ENCODE peak calls at places on chromosomes 7 and 10, in nine cellular contexts. One of them, this sample, is unnamed.
A peak's percentile ranks its signal among the peaks of the same experiment; 100 is the strongest.

GRCh38 chr7:23298885-23299769 is at the start of gene MALSU1:
- DNase-seq in kidney glomerular epithelial cell: peak; percentile 95
- DNase-seq in colonic mucosa: peak; percentile 97
- DNase-seq in posterior cingulate gyrus: peak; percentile 98
- DNase-seq in T-helper 2 cell: peak; percentile 97
- DNase-seq in HEK293T: peak; percentile 95
- DNase-seq in kidney tubule cell: peak; percentile 97
- DNase-seq in ovary: peak; percentile 96
- DNase-seq in caudate nucleus: peak; percentile 92
- DNase-seq in this sample: peak; percentile 97

GRCh38 chr7:28125381-28126046 is 55.1 kb downstream of the JAZF1 start:
- DNase-seq in posterior cingulate gyrus: no peak
- DNase-seq in HEK293T: no peak
- DNase-seq in caudate nucleus: no peak
- DNase-seq in colonic mucosa: no peak
- DNase-seq in T-helper 2 cell: no peak
- DNase-seq in kidney glomerular epithelial cell: no peak
- DNase-seq in kidney tubule cell: peak; percentile 17
- DNase-seq in ovary: peak; percentile 28
- DNase-seq in this sample: no peak

GRCh38 chr7:83148776-83149175 is 13.9 kb downstream of the PCLO start:
- DNase-seq in T-helper 2 cell: no peak
- DNase-seq in kidney tubule cell: peak; percentile 57
- DNase-seq in posterior cingulate gyrus: no peak
- DNase-seq in kidney glomerular epithelial cell: peak; percentile 43
- DNase-seq in colonic mucosa: no peak
- DNase-seq in HEK293T: no peak
- DNase-seq in ovary: no peak
- DNase-seq in caudate nucleus: no peak
- DNase-seq in this sample: no peak

GRCh38 chr7:32506266-32507054 is 11.2 kb downstream of the AVL9 start:
- DNase-seq in T-helper 2 cell: peak; percentile 20
- DNase-seq in ovary: no peak
- DNase-seq in caudate nucleus: no peak
- DNase-seq in HEK293T: no peak
- DNase-seq in kidney glomerular epithelial cell: peak; percentile 60
- DNase-seq in kidney tubule cell: peak; percentile 86
- DNase-seq in colonic mucosa: no peak
- DNase-seq in posterior cingulate gyrus: no peak
- DNase-seq in this sample: no peak

GRCh38 chr7:74612015-74612829 is 45.3 kb upstream of the GTF2I start:
- DNase-seq in posterior cingulate gyrus: peak; percentile 18
- DNase-seq in ovary: no peak
- DNase-seq in kidney tubule cell: peak; percentile 87
- DNase-seq in T-helper 2 cell: no peak
- DNase-seq in kidney glomerular epithelial cell: peak; percentile 50
- DNase-seq in colonic mucosa: no peak
- DNase-seq in HEK293T: no peak
- DNase-seq in caudate nucleus: no peak
- DNase-seq in this sample: no peak

GRCh38 chr10:30784521-30784895 is 155.0 kb upstream of the LYZL2 start:
- DNase-seq in HEK293T: no peak
- DNase-seq in ovary: no peak
- DNase-seq in caudate nucleus: no peak
- DNase-seq in T-helper 2 cell: peak; percentile 44
- DNase-seq in colonic mucosa: no peak
- DNase-seq in kidney glomerular epithelial cell: no peak
- DNase-seq in kidney tubule cell: no peak
- DNase-seq in posterior cingulate gyrus: no peak
- DNase-seq in this sample: no peak

GRCh38 chr10:48935141-48935540 is 4.5 kb downstream of the LRRC18 start:
- DNase-seq in kidney glomerular epithelial cell: no peak
- DNase-seq in ovary: no peak
- DNase-seq in HEK293T: no peak
- DNase-seq in kidney tubule cell: no peak
- DNase-seq in T-helper 2 cell: no peak
- DNase-seq in posterior cingulate gyrus: no peak
- DNase-seq in colonic mucosa: no peak
- DNase-seq in caudate nucleus: no peak
- DNase-seq in this sample: no peak

GRCh38 chr10:29381230-29381563 is 92.3 kb downstream of the LYZL1 start:
- DNase-seq in kidney glomerular epithelial cell: peak; percentile 40
- DNase-seq in caudate nucleus: no peak
- DNase-seq in posterior cingulate gyrus: no peak
- DNase-seq in HEK293T: no peak
- DNase-seq in T-helper 2 cell: no peak
- DNase-seq in ovary: no peak
- DNase-seq in kidney tubule cell: peak; percentile 31
- DNase-seq in colonic mucosa: no peak
- DNase-seq in this sample: no peak

GRCh38 chr7:417625-417889 is 102.1 kb downstream of the PDGFA start:
- DNase-seq in ovary: no peak
- DNase-seq in HEK293T: no peak
- DNase-seq in posterior cingulate gyrus: no peak
- DNase-seq in kidney tubule cell: no peak
- DNase-seq in caudate nucleus: no peak
- DNase-seq in T-helper 2 cell: no peak
- DNase-seq in colonic mucosa: no peak
- DNase-seq in kidney glomerular epithelial cell: no peak
- DNase-seq in this sample: peak; percentile 30

GRCh38 chr7:130356121-130356759 is 11.6 kb downstream of the CPA5 start:
- DNase-seq in posterior cingulate gyrus: no peak
- DNase-seq in kidney tubule cell: peak; percentile 99
- DNase-seq in T-helper 2 cell: no peak
- DNase-seq in colonic mucosa: no peak
- DNase-seq in ovary: peak; percentile 53
- DNase-seq in kidney glomerular epithelial cell: peak; percentile 98
- DNase-seq in HEK293T: no peak
- DNase-seq in caudate nucleus: no peak
- DNase-seq in this sample: peak; percentile 60

GRCh38 chr10:71273506-71273905 is 45.6 kb upstream of the SLC29A3 start:
- DNase-seq in colonic mucosa: no peak
- DNase-seq in posterior cingulate gyrus: no peak
- DNase-seq in ovary: no peak
- DNase-seq in HEK293T: no peak
- DNase-seq in caudate nucleus: no peak
- DNase-seq in kidney glomerular epithelial cell: no peak
- DNase-seq in kidney tubule cell: no peak
- DNase-seq in T-helper 2 cell: no peak
- DNase-seq in this sample: peak; percentile 42

GRCh38 chr7:77254429-77254828 is 54.8 kb upstream of the FGL2 start:
- DNase-seq in kidney tubule cell: no peak
- DNase-seq in ovary: no peak
- DNase-seq in T-helper 2 cell: no peak
- DNase-seq in kidney glomerular epithelial cell: no peak
- DNase-seq in HEK293T: no peak
- DNase-seq in colonic mucosa: no peak
- DNase-seq in caudate nucleus: no peak
- DNase-seq in posterior cingulate gyrus: no peak
- DNase-seq in this sample: no peak

GRCh38 chr10:66860376-66860945 is 65.4 kb upstream of the LRRTM3 start:
- DNase-seq in kidney glomerular epithelial cell: no peak
- DNase-seq in HEK293T: no peak
- DNase-seq in caudate nucleus: no peak
- DNase-seq in kidney tubule cell: no peak
- DNase-seq in T-helper 2 cell: no peak
- DNase-seq in ovary: no peak
- DNase-seq in posterior cingulate gyrus: no peak
- DNase-seq in colonic mucosa: no peak
- DNase-seq in this sample: no peak

GRCh38 chr7:151199196-151199874 is 11.0 kb downstream of the H2BK1 start:
- DNase-seq in kidney tubule cell: no peak
- DNase-seq in T-helper 2 cell: no peak
- DNase-seq in ovary: peak; percentile 42
- DNase-seq in colonic mucosa: no peak
- DNase-seq in HEK293T: no peak
- DNase-seq in kidney glomerular epithelial cell: no peak
- DNase-seq in posterior cingulate gyrus: peak; percentile 18
- DNase-seq in caudate nucleus: no peak
- DNase-seq in this sample: no peak

GRCh38 chr7:43570688-43571365 is 12.1 kb upstream of the STK17A start:
- DNase-seq in posterior cingulate gyrus: no peak
- DNase-seq in kidney tubule cell: peak; percentile 45
- DNase-seq in ovary: no peak
- DNase-seq in HEK293T: no peak
- DNase-seq in colonic mucosa: no peak
- DNase-seq in kidney glomerular epithelial cell: no peak
- DNase-seq in caudate nucleus: no peak
- DNase-seq in T-helper 2 cell: no peak
- DNase-seq in this sample: no peak

GRCh38 chr10:69506487-69506833 is 55.2 kb downstream of the TSPAN15 start:
- DNase-seq in caudate nucleus: no peak
- DNase-seq in kidney glomerular epithelial cell: no peak
- DNase-seq in ovary: no peak
- DNase-seq in colonic mucosa: no peak
- DNase-seq in HEK293T: no peak
- DNase-seq in posterior cingulate gyrus: no peak
- DNase-seq in T-helper 2 cell: no peak
- DNase-seq in kidney tubule cell: no peak
- DNase-seq in this sample: no peak

GRCh38 chr10:90862908-90863514 is 5.2 kb upstream of the HTR7 start:
- DNase-seq in posterior cingulate gyrus: no peak
- DNase-seq in ovary: no peak
- DNase-seq in HEK293T: peak; percentile 38
- DNase-seq in caudate nucleus: no peak
- DNase-seq in colonic mucosa: no peak
- DNase-seq in kidney tubule cell: peak; percentile 30
- DNase-seq in kidney glomerular epithelial cell: no peak
- DNase-seq in T-helper 2 cell: no peak
- DNase-seq in this sample: no peak

GRCh38 chr10:32253300-32253699 is 93.7 kb downstream of the EPC1 start:
- DNase-seq in caudate nucleus: no peak
- DNase-seq in posterior cingulate gyrus: no peak
- DNase-seq in T-helper 2 cell: no peak
- DNase-seq in colonic mucosa: peak; percentile 41
- DNase-seq in ovary: no peak
- DNase-seq in kidney glomerular epithelial cell: no peak
- DNase-seq in kidney tubule cell: peak; percentile 59
- DNase-seq in HEK293T: peak; percentile 6
- DNase-seq in this sample: no peak

GRCh38 chr7:921071-921461 is 33.4 kb downstream of the ADAP1 start:
- DNase-seq in colonic mucosa: no peak
- DNase-seq in posterior cingulate gyrus: no peak
- DNase-seq in kidney tubule cell: no peak
- DNase-seq in ovary: peak; percentile 4
- DNase-seq in HEK293T: no peak
- DNase-seq in T-helper 2 cell: no peak
- DNase-seq in kidney glomerular epithelial cell: no peak
- DNase-seq in caudate nucleus: no peak
- DNase-seq in this sample: no peak

GRCh38 chr10:88810196-88810961 is 7.8 kb downstream of the LIPM start:
- DNase-seq in posterior cingulate gyrus: no peak
- DNase-seq in HEK293T: peak; percentile 58
- DNase-seq in caudate nucleus: no peak
- DNase-seq in colonic mucosa: peak; percentile 33
- DNase-seq in ovary: no peak
- DNase-seq in kidney glomerular epithelial cell: peak; percentile 57
- DNase-seq in T-helper 2 cell: peak; percentile 81
- DNase-seq in kidney tubule cell: peak; percentile 66
- DNase-seq in this sample: no peak

GRCh38 chr10:7102084-7102483 is 308.8 kb downstream of the SFMBT2 start:
- DNase-seq in caudate nucleus: no peak
- DNase-seq in colonic mucosa: no peak
- DNase-seq in ovary: no peak
- DNase-seq in kidney tubule cell: no peak
- DNase-seq in kidney glomerular epithelial cell: no peak
- DNase-seq in HEK293T: no peak
- DNase-seq in T-helper 2 cell: no peak
- DNase-seq in posterior cingulate gyrus: no peak
- DNase-seq in this sample: no peak

GRCh38 chr10:79084012-79084971 is 15.5 kb downstream of the ZMIZ1 start:
- DNase-seq in caudate nucleus: no peak
- DNase-seq in T-helper 2 cell: peak; percentile 7
- DNase-seq in kidney tubule cell: peak; percentile 95
- DNase-seq in colonic mucosa: peak; percentile 93
- DNase-seq in posterior cingulate gyrus: peak; percentile 70
- DNase-seq in kidney glomerular epithelial cell: peak; percentile 88
- DNase-seq in ovary: peak; percentile 94
- DNase-seq in HEK293T: peak; percentile 16
- DNase-seq in this sample: peak; percentile 96

GRCh38 chr10:99233000-99233679 is 2.5 kb downstream of the HPSE2 start:
- DNase-seq in colonic mucosa: no peak
- DNase-seq in kidney tubule cell: no peak
- DNase-seq in ovary: no peak
- DNase-seq in posterior cingulate gyrus: no peak
- DNase-seq in kidney glomerular epithelial cell: no peak
- DNase-seq in HEK293T: no peak
- DNase-seq in caudate nucleus: no peak
- DNase-seq in T-helper 2 cell: no peak
- DNase-seq in this sample: no peak

GRCh38 chr10:21297525-21298383 is 227.7 kb downstream of the SKIDA1 start:
- DNase-seq in posterior cingulate gyrus: no peak
- DNase-seq in HEK293T: no peak
- DNase-seq in T-helper 2 cell: no peak
- DNase-seq in caudate nucleus: no peak
- DNase-seq in colonic mucosa: no peak
- DNase-seq in kidney glomerular epithelial cell: peak; percentile 33
- DNase-seq in ovary: no peak
- DNase-seq in kidney tubule cell: peak; percentile 43
- DNase-seq in this sample: no peak

This sample was measured in heart left ventricle.